ENCODE peak calls at places on chromosomes 5 and 9, in seven cellular contexts. S is astrocyte of the spinal cord, K is Panc1, L is epithelial cell of esophagus, A is ovary, Q is lower lobe of right lung, X is NB4. O is an unnamed sample.

GRCh38 chr5:138482645-138483044 is 17.4 kb downstream of the EGR1 start:
- DNase-seq in A (no peak), X (no peak), K (no peak), L (peak; percentile 78), Q (no peak), S (no peak), O (no peak)

GRCh38 chr5:123754167-123754840 is 242.3 kb downstream of the CSNK1G3 start:
- DNase-seq in L (no peak), S (peak; percentile 71), Q (no peak), A (no peak), K (no peak), X (no peak), O (no peak)

GRCh38 chr9:272251-273213 is 57.9 kb downstream of the DOCK8 start:
- DNase-seq in A (no peak), S (no peak), X (peak; percentile 99), L (peak; percentile 3), Q (peak; percentile 56), K (no peak), O (peak; percentile 95)

GRCh38 chr9:123048748-123049147 is 15.3 kb downstream of the GPR21 start:
- DNase-seq in A (no peak), Q (no peak), S (no peak), L (no peak), X (no peak), K (no peak), O (no peak)

GRCh38 chr9:134804871-134805270 is 75.7 kb upstream of the FCN2 start:
- DNase-seq in X (no peak), K (no peak), L (no peak), S (no peak), Q (no peak), A (no peak), O (no peak)

GRCh38 chr5:105817906-105818305 is 1852.8 kb downstream of the EFNA5 start:
- DNase-seq in K (no peak), X (no peak), S (no peak), A (no peak), L (no peak), Q (no peak), O (no peak)

GRCh38 chr9:131046581-131047202 is 37.7 kb downstream of the LAMC3 start:
- DNase-seq in X (peak; percentile 77), K (no peak), S (peak; percentile 51), A (peak; percentile 79), L (peak; percentile 58), Q (peak; percentile 80), O (peak; percentile 76)

GRCh38 chr5:157459715-157460599 is at the start of gene NIPAL4:
- DNase-seq in S (no peak), K (no peak), L (peak; percentile 60), A (peak; percentile 41), Q (no peak), X (peak; percentile 34), O (no peak)

GRCh38 chr5:132271251-132272246 is 14.1 kb downstream of the PDLIM4 start:
- DNase-seq in L (no peak), A (no peak), Q (no peak), X (no peak), K (no peak), S (no peak), O (peak; percentile 42)

GRCh38 chr5:57698785-57699184 is 216.2 kb upstream of the ACTBL2 start:
- DNase-seq in Q (no peak), S (no peak), X (no peak), A (no peak), K (peak; percentile 84), L (peak; percentile 95), O (no peak)

GRCh38 chr9:122370869-122371467 is at the start of gene PTGS1:
- DNase-seq in K (no peak), X (peak; percentile 81), Q (peak; percentile 71), S (no peak), L (peak; percentile 53), A (no peak), O (peak; percentile 45)

GRCh38 chr9:127562841-127563523 is 49.1 kb upstream of the STXBP1 start:
- DNase-seq in L (peak; percentile 87), S (peak; percentile 79), Q (peak; percentile 72), X (no peak), K (no peak), A (peak; percentile 60), O (no peak)

GRCh38 chr5:91469517-91470165 is 86.5 kb upstream of the ARRDC3 start:
- DNase-seq in Q (no peak), K (no peak), A (no peak), S (peak; percentile 12), X (peak; percentile 82), L (no peak), O (no peak)

GRCh38 chr5:15521349-15521937 is 21.5 kb downstream of the FBXL7 start:
- DNase-seq in K (no peak), Q (no peak), S (no peak), A (no peak), L (no peak), X (no peak), O (no peak)
- H3K4me3 ChIP-seq in K (no peak overlapping the region), Q (no peak overlapping the region), S (no peak overlapping the region), A (no peak overlapping the region), L (no peak overlapping the region), X (no peak overlapping the region), O (no peak overlapping the region)

GRCh38 chr5:59698774-59699173 is 194.8 kb downstream of the PDE4D start:
- DNase-seq in S (no peak), Q (no peak), K (no peak), L (no peak), A (no peak), X (no peak), O (no peak)

GRCh38 chr5:59694416-59694815 is 199.1 kb downstream of the PDE4D start:
- DNase-seq in L (no peak), S (no peak), X (no peak), A (no peak), K (no peak), Q (no peak), O (no peak)

GRCh38 chr5:59703789-59704188 is 189.7 kb downstream of the PDE4D start:
- DNase-seq in X (no peak), Q (no peak), S (no peak), A (no peak), L (no peak), K (no peak), O (no peak)

GRCh38 chr5:59693492-59693891 is 200.0 kb downstream of the PDE4D start:
- DNase-seq in X (no peak), Q (no peak), A (no peak), L (no peak), S (no peak), K (no peak), O (no peak)

GRCh38 chr5:59698207-59698606 is 195.3 kb downstream of the PDE4D start:
- DNase-seq in S (peak; percentile 25), Q (no peak), K (no peak), L (no peak), X (no peak), A (no peak), O (no peak)
- TF ChIP-seq CTCF in S (no peak), Q (no peak), K (no peak), L (no peak), X (no peak), A (no peak), O (no peak)

DNA sequence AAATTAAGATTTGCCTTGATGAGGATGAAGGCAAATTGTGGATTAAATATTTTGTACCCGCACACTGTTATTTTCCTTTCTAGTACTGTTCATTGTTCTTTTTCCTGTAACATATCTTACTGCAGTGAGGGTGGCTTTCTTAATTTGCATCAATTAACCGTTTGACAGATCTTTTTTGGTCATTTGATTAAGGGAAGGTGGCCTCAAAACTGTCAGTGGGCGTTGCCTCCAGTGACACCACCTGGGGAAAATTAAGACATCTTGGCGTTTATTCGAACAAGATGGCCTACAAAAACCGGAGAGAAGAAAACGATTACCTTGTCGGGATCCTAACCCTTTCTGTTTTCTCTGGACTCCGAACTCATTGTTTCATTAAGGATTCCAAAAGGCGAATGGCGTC is 2.0 kb downstream of the BASP1 start:
- DNase-seq in L (no peak), A (no peak), K (no peak), S (no peak), Q (no peak), X (no peak), O (peak; percentile 36)
- H3K4me3 ChIP-seq in L (peak overlapping the region; percentile 89), A (no peak overlapping the region), K (peak overlapping the region; percentile 90), S (peak overlapping the region; percentile 72), Q (no peak overlapping the region), X (peak overlapping the region; percentile 89), O (peak overlapping the region; percentile 78)

DNA sequence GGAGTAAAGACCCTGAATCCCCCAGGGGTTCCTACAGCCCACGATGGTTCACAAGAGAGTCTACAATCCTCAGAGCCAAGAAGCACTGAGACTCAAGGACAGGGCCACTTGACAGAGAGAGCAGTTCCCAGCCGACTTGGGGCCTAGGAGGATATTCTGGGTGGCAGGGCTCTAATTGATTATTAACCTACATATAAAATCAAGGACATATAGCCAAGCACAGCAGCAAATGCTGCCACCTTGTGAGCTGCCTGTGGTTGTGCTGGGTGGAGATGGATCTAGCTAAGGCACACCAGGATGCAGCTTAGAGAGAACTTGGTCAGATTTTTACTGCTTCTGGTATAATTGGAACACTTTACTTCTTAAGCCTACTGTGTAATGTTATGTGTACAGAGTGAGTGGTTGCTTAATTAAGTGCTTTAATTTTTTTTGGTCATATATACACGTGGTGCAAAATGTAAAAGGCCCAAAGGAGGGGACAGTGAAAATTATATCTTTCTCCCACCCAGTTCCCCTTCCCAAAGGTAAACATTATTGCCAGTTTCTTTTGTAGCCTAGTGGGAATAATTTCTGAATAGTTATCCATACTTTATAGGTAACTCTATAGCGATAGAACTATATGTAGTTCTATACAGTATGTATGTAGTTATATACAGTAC is 78.8 kb downstream of the F2RL2 start:
- DNase-seq in X (peak; percentile 81), S (peak; percentile 34), Q (peak; percentile 51), K (peak; percentile 8), L (peak; percentile 61), A (no peak), O (peak; percentile 64)
- TF ChIP-seq CTCF in X (peak; percentile 62), S (peak; percentile 66), Q (peak; percentile 49), K (peak; percentile 74), L (peak; percentile 78), A (no peak), O (peak; percentile 42)

GRCh38 chr5:96336351-96336985 is 96.6 kb downstream of the PCSK1 start:
- DNase-seq in S (peak; percentile 93), X (peak; percentile 83), K (peak; percentile 88), Q (no peak), L (peak; percentile 91), A (no peak), O (peak; percentile 90)
- H3K4me3 ChIP-seq in S (no peak overlapping the region), X (no peak overlapping the region), K (no peak overlapping the region), Q (no peak overlapping the region), L (no peak overlapping the region), A (no peak overlapping the region), O (no peak overlapping the region)